ENCODE peak calls at places on chromosomes 1 and 21, in four cellular contexts. M is lung, A is AG09309, L is left lung. S is an unnamed sample.

GRCh38 chr1:157429841-157430240 is 122.5 kb downstream of the FCRL5 start:
- DNase-seq in L (no peak), M (no peak), A (peak; percentile 7), S (no peak)

GRCh38 chr1:212838145-212838544 is 9.3 kb downstream of the SPATA45 start:
- DNase-seq in M (no peak), L (no peak), A (no peak), S (no peak)

GRCh38 chr1:246181244-246181643 is 325.8 kb downstream of the SMYD3 start:
- DNase-seq in A (no peak), M (no peak), L (no peak), S (no peak)

GRCh38 chr1:191851799-191852595 is 306.3 kb upstream of the RGS18 start:
- DNase-seq in A (no peak), M (no peak), L (no peak), S (peak; percentile 61)

GRCh38 chr1:228082260-228082974 is at the start of gene ARF1:
- DNase-seq in A (peak; percentile 68), L (peak; percentile 94), M (peak; percentile 89), S (peak; percentile 64)

GRCh38 chr1:198320748-198321147 is 163.9 kb downstream of the NEK7 start:
- DNase-seq in L (no peak), A (no peak), M (no peak), S (no peak)

GRCh38 chr1:2098301-2098698 is 48.1 kb downstream of the PRKCZ start:
- DNase-seq in A (no peak), L (no peak), M (peak; percentile 52), S (no peak)

GRCh38 chr21:44617071-44617501 is 5.2 kb downstream of the KRTAP10-8 start:
- DNase-seq in A (no peak), L (no peak), M (no peak), S (no peak)

GRCh38 chr1:161676441-161676840 is 13.5 kb downstream of the FCGR2B start:
- DNase-seq in M (no peak), L (no peak), A (no peak), S (no peak)

GRCh38 chr1:40652452-40652851 is 13.0 kb downstream of the RIMS3 start:
- DNase-seq in L (no peak), A (no peak), M (no peak), S (no peak)

GRCh38 chr1:62274496-62274895 is 44.7 kb downstream of the KANK4 start:
- DNase-seq in M (no peak), A (no peak), L (no peak), S (no peak)

GRCh38 chr1:115337633-115338456 is at the start of gene NGF:
- DNase-seq in M (no peak), L (peak; percentile 44), A (no peak), S (no peak)

GRCh38 chr21:36097427-36098230 is 27.8 kb downstream of the CBR1 start:
- DNase-seq in L (no peak), M (no peak), A (no peak), S (no peak)

GRCh38 chr1:9426291-9426711 is 113.0 kb upstream of the SLC25A33 start:
- DNase-seq in M (no peak), A (no peak), L (no peak), S (no peak)

GRCh38 chr1:190022709-190023108 is 455.0 kb downstream of the BRINP3 start:
- DNase-seq in M (no peak), L (no peak), A (no peak), S (peak; percentile 23)

GRCh38 chr1:201603613-201604232 is 64.8 kb downstream of the NAV1 start:
- DNase-seq in A (no peak), M (no peak), L (no peak), S (no peak)

GRCh38 chr1:201597551-201598230 is 58.8 kb downstream of the NAV1 start:
- DNase-seq in A (no peak), L (peak; percentile 91), M (peak; percentile 94), S (no peak)

GRCh38 chr1:14875781-14876564 is 277.5 kb downstream of the KAZN start:
- DNase-seq in M (no peak), A (no peak), L (no peak), S (no peak)

GRCh38 chr1:219492676-219493075 is 120.2 kb downstream of the ZC3H11B start:
- DNase-seq in L (no peak), M (no peak), A (no peak), S (no peak)

GRCh38 chr1:173505401-173505800 is 28.3 kb downstream of the PRDX6 start:
- DNase-seq in M (no peak), A (no peak), L (no peak), S (no peak)

GRCh38 chr21:41579692-41580091 is 71.7 kb upstream of the TMPRSS2 start:
- DNase-seq in L (no peak), A (no peak), M (no peak), S (no peak)

GRCh38 chr1:51058863-51059262 is 43.2 kb upstream of the C1orf185 start:
- DNase-seq in M (no peak), L (no peak), A (no peak), S (peak; percentile 4)

GRCh38 chr1:182809414-182809957 is 19.9 kb downstream of the NPL start:
- DNase-seq in L (no peak), A (no peak), M (no peak), S (no peak)

GRCh38 chr1:25641931-25642611 is 25.5 kb downstream of the MAN1C1 start:
- DNase-seq in M (no peak), L (no peak), A (no peak), S (peak; percentile 23)

GRCh38 chr1:30049748-30050147 is 673.6 kb downstream of the MATN1 start:
- DNase-seq in L (no peak), M (no peak), A (no peak), S (no peak)

GRCh38 chr1:47594627-47595026 is 156.8 kb downstream of the FOXD2 start:
- DNase-seq in L (no peak), A (no peak), M (peak; percentile 27), S (no peak)

GRCh38 chr1:94677714-94678113 is 136.2 kb upstream of the F3 start:
- DNase-seq in L (no peak), M (no peak), A (no peak), S (no peak)

GRCh38 chr1:169731446-169731845 is 2.4 kb downstream of the SELE start:
- DNase-seq in M (no peak), A (no peak), L (no peak), S (no peak)

GRCh38 chr1:115338457-115338820 is 390 bp upstream of the NGF start:
- DNase-seq in L (no peak), A (no peak), M (no peak), S (no peak)

GRCh38 chr1:22562584-22563551 is at the start of gene EPHA8:
- DNase-seq in A (no peak), M (no peak), L (no peak), S (no peak)

DNA sequence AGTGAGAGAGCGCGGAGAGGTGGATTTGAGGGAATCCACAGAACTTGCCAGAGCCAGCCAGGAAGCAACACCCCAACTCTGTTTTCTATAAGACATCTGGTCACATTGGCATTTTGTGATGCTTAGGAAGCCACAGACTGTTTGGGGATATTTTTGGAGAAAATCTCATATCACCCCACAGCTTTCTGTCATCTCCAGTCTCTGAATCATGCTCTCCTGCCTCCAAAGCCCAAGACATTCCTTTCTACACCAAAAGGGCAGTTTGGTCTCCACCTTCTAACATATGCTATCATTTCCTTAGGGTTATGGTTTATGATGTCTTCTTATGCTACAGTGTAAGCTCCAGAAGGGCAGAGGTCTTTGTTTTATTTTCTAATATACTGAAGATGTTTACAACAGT is 14.4 kb upstream of the BCL10 start:
- DNase-seq in M (no peak), L (no peak), A (no peak), S (no peak)
- H3K4me3 ChIP-seq in M (no peak overlapping the region), L (no peak overlapping the region), A (no peak overlapping the region), S (no peak overlapping the region)

GRCh38 chr1:109161836-109162606 is 48.1 kb downstream of the ELAPOR1 start:
- DNase-seq in A (peak; percentile 85), M (peak; percentile 73), L (peak; percentile 78), S (peak; percentile 77)
- H3K4me3 ChIP-seq in A (peak overlapping the region; percentile 22), M (no peak overlapping the region), L (no peak overlapping the region), S (no peak overlapping the region)

DNA sequence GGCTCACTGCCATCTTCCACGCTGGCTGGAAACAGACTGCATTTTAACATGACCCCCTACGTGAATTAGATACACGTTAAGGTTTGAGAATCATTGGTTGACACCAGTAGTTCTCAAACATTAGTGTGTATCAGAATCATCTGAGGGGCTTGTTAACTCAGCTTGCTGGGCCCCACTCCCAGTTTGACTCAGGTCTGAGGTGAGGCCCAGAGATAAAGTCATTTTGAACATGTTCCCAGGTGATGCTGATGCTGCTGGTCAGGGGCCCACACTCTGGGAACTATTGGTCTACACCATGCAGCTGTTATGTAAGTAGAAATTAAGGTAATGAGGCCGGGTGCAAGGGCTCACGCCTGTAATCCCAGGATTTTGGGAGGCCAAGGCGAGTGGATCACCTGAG is 1.3 kb downstream of the LSM10 start:
- DNase-seq in M (no peak), A (no peak), L (no peak), S (no peak)
- H3K4me3 ChIP-seq in M (no peak overlapping the region), A (no peak overlapping the region), L (peak overlapping the region; percentile 93), S (no peak overlapping the region)

GRCh38 chr1:180508725-180509097 is 6.3 kb upstream of the ACBD6 start:
- DNase-seq in M (no peak), L (no peak), A (no peak), S (no peak)
- H3K4me3 ChIP-seq in M (no peak overlapping the region), L (no peak overlapping the region), A (no peak overlapping the region), S (no peak overlapping the region)

DNA sequence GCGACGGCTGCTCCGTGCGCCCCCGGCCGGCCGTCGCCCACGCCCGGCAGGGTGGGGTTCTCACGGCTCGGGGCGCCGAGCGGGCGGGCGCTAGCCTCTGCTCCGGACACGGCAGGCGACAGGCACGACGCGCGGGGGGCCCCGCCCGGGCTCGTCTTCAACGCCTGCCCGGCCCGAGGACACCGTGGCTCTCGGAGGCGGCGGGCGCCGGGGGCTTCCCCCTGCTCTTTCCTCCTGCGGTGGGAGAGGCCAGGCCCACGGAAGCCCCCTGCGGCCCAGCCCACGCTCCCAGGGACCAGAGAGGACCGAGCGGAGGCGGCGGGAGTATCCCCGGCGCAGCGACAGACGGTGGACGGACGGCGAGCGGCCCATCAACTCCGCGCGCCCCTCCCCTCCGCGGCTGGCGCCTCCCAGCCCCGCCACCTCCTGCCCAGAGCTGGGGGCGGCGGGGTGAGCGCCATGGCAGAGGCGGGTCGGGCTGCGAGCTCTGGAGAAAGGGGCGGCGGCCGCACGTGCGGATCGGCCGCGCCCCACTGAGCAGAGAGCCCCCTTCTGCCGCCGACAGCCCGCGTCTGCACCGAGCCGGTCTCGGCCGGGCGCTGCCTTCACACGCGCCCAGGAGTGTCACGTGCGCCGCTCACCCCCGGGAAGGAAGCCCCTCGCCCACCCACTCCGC is at the start of the genes SHE and TDRD10:
- DNase-seq in L (peak; percentile 41), A (no peak), M (no peak), S (no peak)
- H3K4me3 ChIP-seq in L (peak within 1 kb of the TSS; percentile 54), A (no peak within 1 kb of the TSS), M (peak within 1 kb of the TSS; percentile 63), S (peak within 1 kb of the TSS; percentile 15)

GRCh38 chr1:43822040-43822439 is 111.6 kb upstream of the ARTN start:
- DNase-seq in M (peak; percentile 32), L (no peak), A (peak; percentile 74), S (peak; percentile 55)
- H3K4me3 ChIP-seq in M (no peak overlapping the region), L (no peak overlapping the region), A (no peak overlapping the region), S (no peak overlapping the region)